ENCODE peak calls at places on chromosomes 11 and 22, in nine cellular contexts. H, X, M, B, F, W, N, R and I are unnamed samples.

GRCh38 chr22:49051491-49052022 is 776.1 kb downstream of the BRD1 start:
- DNase-seq in H (no peak), X (peak; percentile 50), M (no peak), B (no peak), F (no peak), W (no peak), N (no peak), R (no peak), I (no peak)

GRCh38 chr11:42462558-42463310 is 849.1 kb upstream of the API5 start:
- DNase-seq in H (no peak), X (no peak), M (no peak), B (no peak), F (no peak), W (no peak), N (no peak), R (peak; percentile 26), I (no peak)

GRCh38 chr11:77140231-77140959 is 12.3 kb downstream of the MYO7A start:
- DNase-seq in H (no peak), X (no peak), M (no peak), B (no peak), F (peak; percentile 69), W (no peak), N (no peak), R (peak; percentile 38), I (no peak)

GRCh38 chr22:25704701-25705100 is 37.3 kb upstream of the MYO18B start:
- DNase-seq in H (no peak), X (no peak), M (no peak), B (no peak), F (no peak), W (no peak), N (no peak), R (no peak), I (no peak)

GRCh38 chr11:1208361-1209261 is 14.3 kb upstream of the MUC5B start:
- DNase-seq in H (no peak), X (peak; percentile 47), M (no peak), B (no peak), F (no peak), W (no peak), N (peak; percentile 22), R (no peak), I (no peak)

GRCh38 chr11:63944987-63945386 is 6.2 kb downstream of the NAA40 start:
- DNase-seq in H (no peak), X (no peak), M (no peak), B (no peak), F (peak; percentile 43), W (no peak), N (no peak), R (peak; percentile 57), I (no peak)

GRCh38 chr22:32175751-32176644 is 16.9 kb upstream of the C22orf42 start:
- DNase-seq in H (no peak), X (no peak), M (no peak), B (no peak), F (no peak), W (no peak), N (no peak), R (no peak), I (no peak)

GRCh38 chr11:91776660-91777059 is 448.0 kb upstream of the FAT3 start:
- DNase-seq in H (no peak), X (no peak), M (no peak), B (peak; percentile 5), F (peak; percentile 13), W (no peak), N (no peak), R (no peak), I (no peak)

GRCh38 chr11:132960679-132961078 is 571.6 kb downstream of the OPCML start:
- DNase-seq in H (no peak), X (no peak), M (no peak), B (no peak), F (no peak), W (no peak), N (no peak), R (no peak), I (no peak)

GRCh38 chr11:71438650-71439049 is 9.5 kb downstream of the DHCR7 start:
- DNase-seq in H (no peak), X (no peak), M (no peak), B (no peak), F (no peak), W (no peak), N (no peak), R (no peak), I (no peak)

GRCh38 chr22:40721266-40721665 is 42.0 kb downstream of the MCHR1 start:
- DNase-seq in H (no peak), X (no peak), M (no peak), B (no peak), F (no peak), W (no peak), N (no peak), R (peak; percentile 45), I (no peak)

GRCh38 chr11:65041206-65042035 is at the start of gene SAC3D1:
- DNase-seq in H (peak; percentile 84), X (peak; percentile 90), M (no peak), B (peak; percentile 24), F (no peak), W (no peak), N (peak; percentile 86), R (peak; percentile 55), I (no peak)